ENCODE peak calls at places on chromosomes 4 and X, in nine cellular contexts. H, R, S, U, M, Y, X, N and F are unnamed samples.

GRCh38 chr4:20126906-20127305 is 124.8 kb upstream of the SLIT2 start:
- DNase-seq in H (no peak), R (no peak), S (no peak), U (peak), M (no peak), Y (no peak), X (no peak), N (no peak), F (no peak)

GRCh38 chrX:112877771-112878173 is 37.1 kb upstream of the AMOT start:
- DNase-seq in H (peak), R (no peak), S (no peak), U (no peak), M (no peak), Y (no peak), X (no peak), N (no peak), F (no peak)

GRCh38 chrX:64394874-64395567 is at the start of gene MTMR8:
- DNase-seq in H (peak), R (peak), S (peak), U (peak), M (peak), Y (peak), X (peak), N (peak), F (peak)

GRCh38 chrX:129576539-129576938 is 36.5 kb downstream of the OCRL start:
- DNase-seq in H (no peak), R (no peak), S (no peak), U (no peak), M (no peak), Y (no peak), X (no peak), N (no peak), F (no peak)

GRCh38 chr4:150826302-150826701 is 188.8 kb downstream of the LRBA start:
- DNase-seq in H (no peak), R (no peak), S (no peak), U (no peak), M (no peak), Y (no peak), X (no peak), N (no peak), F (no peak)

GRCh38 chrX:7746861-7747260 is 96.1 kb upstream of the VCX start:
- DNase-seq in H (no peak), R (no peak), S (no peak), U (peak), M (no peak), Y (no peak), X (no peak), N (no peak), F (no peak)

GRCh38 chr4:52869196-52869595 is 7.1 kb downstream of the RASL11B start:
- DNase-seq in H (no peak), R (peak), S (no peak), U (peak), M (no peak), Y (peak), X (peak), N (peak), F (no peak)

GRCh38 chr4:114780205-114780604 is 181.6 kb downstream of the UGT8 start:
- DNase-seq in H (peak), R (no peak), S (no peak), U (peak), M (no peak), Y (no peak), X (no peak), N (peak), F (no peak)

GRCh38 chr4:139331185-139331584 is 28.9 kb upstream of the NDUFC1 start:
- DNase-seq in H (no peak), R (no peak), S (no peak), U (no peak), M (no peak), Y (no peak), X (no peak), N (peak), F (no peak)

GRCh38 chr4:14816592-14817273 is 185.5 kb upstream of the CPEB2 start:
- DNase-seq in H (no peak), R (no peak), S (no peak), U (no peak), M (no peak), Y (no peak), X (no peak), N (no peak), F (no peak)

GRCh38 chr4:151534195-151534594 is 125.2 kb downstream of the FHIP1A start:
- DNase-seq in H (no peak), R (no peak), S (no peak), U (no peak), M (no peak), Y (no peak), X (no peak), N (no peak), F (no peak)

GRCh38 chr4:3485011-3485881 is 22.1 kb downstream of the DOK7 start:
- DNase-seq in H (no peak), R (no peak), S (no peak), U (no peak), M (no peak), Y (no peak), X (no peak), N (no peak), F (no peak)

GRCh38 chrX:99398578-99398977 is 1011.5 kb downstream of the PCDH19 start:
- DNase-seq in H (peak), R (no peak), S (no peak), U (no peak), M (no peak), Y (no peak), X (no peak), N (no peak), F (no peak)

GRCh38 chrX:99397879-99398278 is 1012.2 kb downstream of the PCDH19 start:
- DNase-seq in H (no peak), R (no peak), S (no peak), U (no peak), M (no peak), Y (no peak), X (no peak), N (no peak), F (no peak)

DNA sequence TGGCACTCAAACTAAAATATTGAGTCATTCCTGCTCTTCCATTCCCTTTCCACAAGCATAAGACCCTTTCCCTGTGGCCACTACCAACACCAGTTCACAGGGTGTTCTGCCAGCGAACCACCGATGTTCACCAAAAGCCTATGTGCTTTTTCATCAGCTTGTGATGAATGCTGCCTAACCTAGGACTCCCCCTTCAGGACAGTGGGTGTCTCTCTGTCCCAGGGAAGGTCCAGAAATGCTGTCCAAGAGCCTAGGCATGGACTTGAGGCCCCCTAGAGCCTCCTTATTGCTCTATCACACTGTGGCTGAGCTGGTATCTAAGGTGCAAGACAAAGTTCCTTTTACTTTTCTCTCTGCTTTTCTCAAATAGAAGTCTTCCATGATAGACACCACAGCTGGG is 1015.6 kb downstream of the PCDH19 start:
- DNase-seq in H (peak), R (no peak), S (no peak), U (no peak), M (no peak), Y (no peak), X (no peak), N (no peak), F (no peak)
- TF ChIP-seq CTCF in H (peak), R (no peak), S (peak), U (no peak), M (no peak), Y (no peak), X (no peak), N (no peak), F (no peak)

GRCh38 chrX:34918856-34919255 is 23.7 kb upstream of the FAM47B start:
- DNase-seq in H (peak), R (no peak), S (peak), U (peak), M (no peak), Y (no peak), X (no peak), N (peak), F (no peak)
- TF ChIP-seq CTCF in H (peak), R (no peak), S (peak), U (peak), M (peak), Y (no peak), X (peak), N (peak), F (peak)

DNA sequence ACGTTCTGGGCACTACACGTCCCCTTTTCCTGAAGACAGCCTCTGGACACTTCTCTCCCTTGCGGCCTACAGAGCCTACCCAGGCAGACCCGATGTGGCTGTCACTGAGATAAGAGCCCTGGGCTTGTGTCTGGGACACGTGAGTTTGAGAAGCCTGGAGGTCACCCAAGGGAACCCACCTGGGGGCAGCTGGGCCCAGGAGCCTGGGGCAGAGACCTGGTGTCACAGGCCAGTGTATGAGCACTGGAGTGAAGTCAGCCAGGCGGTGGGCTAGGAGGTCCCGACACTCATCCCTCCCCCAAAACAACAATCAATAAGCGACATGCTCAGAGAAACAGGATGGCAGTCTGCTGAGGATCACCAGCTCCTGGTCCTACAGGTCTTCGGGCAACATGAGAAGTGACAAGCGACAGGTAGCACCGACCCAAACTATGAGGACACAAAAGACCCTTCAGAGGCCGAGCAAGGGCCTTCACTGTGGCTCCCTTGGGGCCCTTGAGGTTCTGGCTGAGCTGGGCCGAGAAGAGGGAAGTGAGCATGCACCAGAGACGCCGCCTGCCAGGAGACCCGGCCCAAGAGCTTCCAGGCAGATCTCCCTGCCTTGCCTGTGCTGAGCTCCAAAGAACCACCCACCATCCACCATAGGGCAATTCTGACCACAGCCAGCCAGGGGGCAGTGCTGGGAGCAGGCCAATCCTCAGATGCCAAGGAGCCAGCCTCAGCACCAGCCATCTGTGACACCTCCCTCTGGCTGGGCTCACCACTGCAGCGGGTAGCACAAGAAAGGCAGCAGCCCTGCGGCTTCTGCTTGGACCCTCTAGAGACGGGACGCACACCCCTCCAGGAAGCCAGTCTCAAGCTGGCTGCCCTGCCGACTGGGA is 11.0 kb upstream of the DUSP9 start:
- DNase-seq in H (peak), R (no peak), S (no peak), U (peak), M (no peak), Y (no peak), X (no peak), N (no peak), F (no peak)
- TF ChIP-seq CTCF in H (peak), R (no peak), S (peak), U (peak), M (no peak), Y (no peak), X (no peak), N (peak), F (peak)

GRCh38 chrX:14963447-14964236 is 90.4 kb downstream of the MOSPD2 start:
- DNase-seq in H (no peak), R (no peak), S (no peak), U (peak), M (no peak), Y (no peak), X (no peak), N (peak), F (no peak)

DNA sequence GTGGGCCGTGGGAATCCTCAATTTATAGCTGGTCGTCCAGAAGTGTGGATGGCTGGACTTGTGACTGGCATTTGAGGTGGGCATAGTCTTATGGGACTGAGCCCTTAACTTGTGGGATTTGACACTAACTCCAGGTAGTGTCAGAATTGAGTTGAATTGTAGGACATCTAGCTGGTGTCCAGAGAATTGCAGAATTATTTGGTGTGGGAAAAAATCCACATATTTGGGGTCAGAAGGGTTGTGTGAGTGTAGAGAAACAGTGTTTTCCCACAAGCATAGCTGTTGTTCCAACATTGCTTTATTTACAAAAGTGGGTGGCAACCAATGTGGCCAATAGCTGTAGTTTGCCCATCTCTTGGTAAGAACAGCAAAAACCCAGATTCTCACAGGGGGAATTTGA is 91.3 kb downstream of the MOSPD2 start:
- DNase-seq in H (no peak), R (no peak), S (no peak), U (peak), M (no peak), Y (no peak), X (no peak), N (peak), F (no peak)
- TF ChIP-seq CTCF in H (no peak), R (no peak), S (no peak), U (peak), M (no peak), Y (no peak), X (peak), N (peak), F (peak)

GRCh38 chr4:84167089-84167488 is 332.0 kb downstream of the NKX6-1 start:
- DNase-seq in H (peak), R (no peak), S (no peak), U (no peak), M (no peak), Y (no peak), X (no peak), N (no peak), F (no peak)
- TF ChIP-seq CTCF in H (no peak), R (no peak), S (no peak), U (no peak), M (no peak), Y (no peak), X (no peak), N (no peak), F (no peak)